ENCODE peak calls at places on chromosomes 16 and 17, in eight cellular contexts. H is ovary; N is OCI-LY7; S is esophagus muscularis mucosa; K is activated CD4-positive, alpha-beta memory T cell treated with anti-CD3 and anti-CD28 coated beads, Interleukin-2, amount 10 ng/mL, durations not matched to agents 7 days and 5 days; J is ecto neural progenitor cell; P is NCI-H1436; E is activated T-helper 1 cell treated with anti-CD3 and anti-CD28 coated beads, Interleukin-2, amount 50 U/mL, for 16 hours. A is an unnamed sample.

GRCh38 chr16:82643936-82644630 is 17.3 kb downstream of the CDH13 start:
- DNase-seq in J (no peak), H (no peak), N (no peak), K (no peak), P (no peak), S (no peak), E (no peak), A (no peak)

GRCh38 chr16:81179219-81179618 is 59.3 kb upstream of the BCO1 start:
- DNase-seq in H (no peak), S (no peak), J (no peak), E (no peak), N (no peak), K (no peak), P (no peak), A (no peak)

GRCh38 chr17:6323626-6324356 is 111.1 kb downstream of the AIPL1 start:
- DNase-seq in P (peak; percentile 16), S (no peak), E (no peak), K (no peak), N (no peak), J (no peak), H (no peak), A (no peak)

GRCh38 chr17:8140058-8140412 is 12.2 kb downstream of the PER1 start:
- DNase-seq in H (peak; percentile 72), N (no peak), S (no peak), E (no peak), J (no peak), P (no peak), K (no peak), A (peak; percentile 48)

GRCh38 chr17:79557724-79558572 is 52.9 kb downstream of the RBFOX3 start:
- DNase-seq in K (no peak), E (no peak), N (no peak), S (no peak), H (no peak), P (no peak), J (no peak), A (no peak)

GRCh38 chr17:17108681-17109049 is 66.4 kb downstream of the MPRIP start:
- DNase-seq in N (no peak), J (no peak), H (no peak), E (no peak), S (no peak), P (no peak), K (no peak), A (peak; percentile 65)

GRCh38 chr17:80277751-80278671 is 17.4 kb downstream of the RNF213 start:
- DNase-seq in S (no peak), E (no peak), N (no peak), J (no peak), H (no peak), K (no peak), P (no peak), A (peak; percentile 75)

GRCh38 chr16:66703359-66704215 is 7.0 kb upstream of the CMTM4 start:
- DNase-seq in H (no peak), J (no peak), P (no peak), S (no peak), E (no peak), K (no peak), N (no peak), A (no peak)

GRCh38 chr16:53175118-53175517 is 120.3 kb downstream of the CHD9 start:
- DNase-seq in P (no peak), J (no peak), H (no peak), K (no peak), E (no peak), S (no peak), N (no peak), A (no peak)

GRCh38 chr17:49965522-49965905 is 3.5 kb upstream of the DLX4 start:
- DNase-seq in K (no peak), E (no peak), J (no peak), H (no peak), P (no peak), N (no peak), S (no peak), A (peak; percentile 54)

GRCh38 chr17:44967026-44967906 is 837 bp downstream of the C1QL1 start:
- DNase-seq in K (no peak), E (no peak), S (no peak), P (no peak), H (no peak), N (no peak), J (no peak), A (no peak)

GRCh38 chr17:80786470-80786869 is 205.2 kb upstream of the CHMP6 start:
- DNase-seq in K (no peak), H (no peak), E (no peak), N (no peak), J (peak; percentile 65), S (no peak), P (no peak), A (no peak)

A was measured in left lung.